ENCODE peak calls at places on chromosomes 16 and 17, in four cellular contexts. R is neural progenitor cell, X is upper lobe of right lung, K is PC-3. T is an unnamed sample.

GRCh38 chr17:72444517-72445054 is 323.8 kb downstream of the SOX9 start:
- DNase-seq in R (no peak), X (no peak), K (no peak), T (no peak)

GRCh38 chr17:63740464-63741181 is 976 bp downstream of the STRADA start:
- DNase-seq in K (peak; percentile 51), R (no peak), X (no peak), T (no peak)

GRCh38 chr17:266701-267656 is 85.5 kb upstream of the DOC2B start:
- DNase-seq in X (peak; percentile 54), K (no peak), R (peak; percentile 40), T (no peak)

GRCh38 chr17:27345141-27345904 is 51.4 kb downstream of the WSB1 start:
- DNase-seq in K (no peak), X (no peak), R (peak; percentile 83), T (no peak)

GRCh38 chr16:11231367-11231970 is 24.5 kb downstream of the SOCS1 start:
- DNase-seq in X (no peak), R (no peak), K (no peak), T (no peak)

GRCh38 chr17:20191066-20191465 is 181.9 kb downstream of the SPECC1 start:
- DNase-seq in K (peak; percentile 96), X (no peak), R (no peak), T (peak; percentile 93)

GRCh38 chr17:41456206-41456605 is 11.0 kb downstream of the KRT32 start:
- DNase-seq in R (peak; percentile 32), X (no peak), K (no peak), T (no peak)

GRCh38 chr17:50147841-50148225 is 2.6 kb downstream of the PPP1R9B start:
- DNase-seq in X (no peak), R (no peak), K (no peak), T (no peak)

GRCh38 chr17:77444653-77445029 is 303.9 kb downstream of the SEC14L1 start:
- DNase-seq in R (no peak), X (no peak), K (no peak), T (no peak)

GRCh38 chr17:32882734-32883133 is 5.8 kb upstream of the MYO1D start:
- DNase-seq in X (no peak), R (no peak), K (no peak), T (no peak)

GRCh38 chr17:77235370-77236080 is 94.8 kb downstream of the SEC14L1 start:
- DNase-seq in K (no peak), X (no peak), R (no peak), T (no peak)

GRCh38 chr17:62714016-62714777 is 86.7 kb downstream of the MRC2 start:
- DNase-seq in X (no peak), R (no peak), K (peak; percentile 35), T (no peak)

GRCh38 chr16:86566601-86566965 is at the start of gene FOXC2:
- DNase-seq in R (peak; percentile 95), K (no peak), X (peak; percentile 80), T (no peak)

GRCh38 chr17:32689348-32689747 is 187.6 kb downstream of the MYO1D start:
- DNase-seq in K (peak; percentile 46), X (no peak), R (no peak), T (no peak)

GRCh38 chr16:30079480-30079879 is 3.7 kb downstream of the PPP4C start:
- DNase-seq in K (no peak), R (no peak), X (no peak), T (no peak)

GRCh38 chr16:19520861-19521331 is 1.0 kb downstream of the GDE1 start:
- DNase-seq in R (no peak), X (no peak), K (peak; percentile 67), T (no peak)

GRCh38 chr16:72428611-72429376 is 256.8 kb upstream of the PMFBP1 start:
- DNase-seq in R (no peak), X (no peak), K (no peak), T (no peak)
- TF ChIP-seq CTCF in R (no peak), X (no peak), K (no peak), T (peak; percentile 46)

GRCh38 chr16:87957296-87958069 is 6.2 kb downstream of the BANP start:
- DNase-seq in X (no peak), K (no peak), R (no peak), T (no peak)
- H3K4me3 ChIP-seq in X (no peak overlapping the region), K (no peak overlapping the region), R (no peak overlapping the region), T (no peak overlapping the region)

GRCh38 chr16:734208-734980 is 6.4 kb downstream of the CIAO3 start:
- DNase-seq in R (no peak), X (no peak), K (no peak), T (no peak)

GRCh38 chr16:732332-732731 is 5.4 kb downstream of the HAGHL start:
- DNase-seq in R (no peak), X (no peak), K (no peak), T (no peak)

GRCh38 chr16:730666-731509 is 4.0 kb downstream of the HAGHL start:
- DNase-seq in R (peak; percentile 1), X (peak; percentile 65), K (no peak), T (no peak)

GRCh38 chr16:733382-734207 is 6.7 kb downstream of the HAGHL start:
- DNase-seq in R (peak; percentile 35), K (no peak), X (no peak), T (no peak)

GRCh38 chr16:732936-733335 is 6.0 kb downstream of the HAGHL start:
- DNase-seq in X (peak; percentile 58), K (peak; percentile 50), R (no peak), T (no peak)
- TF ChIP-seq CTCF in X (no peak), K (peak; percentile 41), R (no peak), T (no peak)

GRCh38 chr17:5798104-5798503 is 213.8 kb upstream of the NLRP1 start:
- DNase-seq in X (no peak), K (no peak), R (no peak), T (no peak)

GRCh38 chr17:5793157-5793556 is 208.8 kb upstream of the NLRP1 start:
- DNase-seq in K (no peak), X (no peak), R (no peak), T (no peak)

GRCh38 chr17:5794881-5795486 is 210.7 kb upstream of the NLRP1 start:
- DNase-seq in K (no peak), X (no peak), R (no peak), T (no peak)

GRCh38 chr17:5797447-5797846 is 213.1 kb upstream of the NLRP1 start:
- DNase-seq in R (peak; percentile 25), X (no peak), K (no peak), T (no peak)

GRCh38 chr17:5793899-5794298 is 209.6 kb upstream of the NLRP1 start:
- DNase-seq in R (peak; percentile 53), X (no peak), K (peak; percentile 44), T (no peak)
- H3K4me3 ChIP-seq in R (no peak overlapping the region), X (no peak overlapping the region), K (no peak overlapping the region), T (no peak overlapping the region)

DNA sequence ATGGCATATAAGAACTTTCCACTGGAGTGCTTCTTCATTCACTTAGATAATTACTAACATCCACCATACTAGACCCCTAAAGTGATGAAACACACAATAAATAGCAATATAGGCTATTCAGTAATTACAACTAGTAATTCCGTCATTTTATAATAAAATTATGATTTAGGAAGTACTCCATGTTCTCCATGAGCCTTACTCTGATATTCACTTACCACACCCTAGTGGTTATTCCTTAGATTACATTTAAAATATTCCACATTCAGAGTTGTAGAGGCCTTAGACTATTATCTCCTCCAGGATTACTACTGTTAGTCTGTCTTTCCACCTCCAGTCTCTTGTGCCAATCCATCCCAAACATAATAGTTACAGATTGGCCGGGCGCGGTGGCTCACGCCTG is 62.4 kb downstream of the STH start:
- DNase-seq in R (no peak), K (peak; percentile 69), X (no peak), T (no peak)
- TF ChIP-seq CTCF in R (peak; percentile 45), K (peak; percentile 68), X (peak; percentile 40), T (no peak)

DNA sequence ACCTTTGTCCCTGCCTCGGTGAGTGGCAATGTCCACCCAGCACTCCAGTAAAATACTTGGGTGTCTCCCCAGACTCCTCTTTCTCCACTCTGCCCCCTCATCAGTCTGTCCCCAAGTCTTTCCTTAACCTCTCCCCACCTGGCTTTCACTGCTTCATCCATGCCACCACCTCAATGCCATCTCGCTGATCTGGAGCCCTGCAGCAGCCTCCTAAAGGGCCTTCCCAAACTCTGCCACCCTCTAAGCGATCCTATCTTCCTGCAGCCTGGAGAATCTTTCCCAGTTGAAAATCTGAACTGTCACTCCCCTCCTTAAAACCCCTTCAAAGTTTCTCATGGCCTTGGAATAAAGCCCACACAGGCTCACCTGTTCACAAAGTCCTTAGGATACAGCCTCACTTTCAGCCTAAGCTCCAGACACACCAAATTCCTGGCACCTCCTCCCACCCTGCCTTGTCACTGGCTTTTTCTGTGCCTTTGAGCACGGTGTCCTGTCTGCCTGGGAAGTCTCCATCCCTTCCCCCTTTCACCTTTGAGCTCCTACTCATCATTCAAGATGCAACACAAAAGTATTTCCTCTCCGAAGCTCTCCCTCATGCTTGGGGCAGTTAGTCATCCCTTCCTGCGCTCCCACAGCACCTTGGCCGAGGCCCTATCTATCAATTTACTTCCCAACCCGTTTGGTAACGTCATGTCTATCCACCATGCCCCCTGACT is 2.8 kb downstream of the WNK4 start:
- DNase-seq in R (no peak), X (no peak), K (peak; percentile 91), T (no peak)
- H3K4me3 ChIP-seq in R (no peak overlapping the region), X (no peak overlapping the region), K (peak overlapping the region; percentile 99), T (no peak overlapping the region)